ENCODE peak calls at places on chromosomes 6 and 20, in four cellular contexts. Q is IMR-90, T is H1, A is mesendoderm. M is an unnamed sample.

GRCh38 chr6:137058037-137058436 is 13.3 kb upstream of the IL20RA start:
- DNase-seq in Q (no peak), A (no peak), T (no peak), M (no peak)

GRCh38 chr6:37072526-37072925 is 67.1 kb downstream of the FGD2 start:
- DNase-seq in Q (no peak), T (no peak), A (peak; percentile 78), M (no peak)

GRCh38 chr6:4378319-4378996 is 243.1 kb upstream of the ECI2 start:
- DNase-seq in T (no peak), Q (no peak), A (no peak), M (no peak)

GRCh38 chr20:18613553-18613952 is 25.7 kb downstream of the DTD1 start:
- DNase-seq in A (no peak), T (no peak), Q (peak; percentile 29), M (no peak)

GRCh38 chr6:40903456-40903855 is 135.6 kb downstream of the UNC5CL start:
- DNase-seq in Q (no peak), T (no peak), A (no peak), M (no peak)

GRCh38 chr6:134117409-134117808 is 65.0 kb upstream of the SLC2A12 start:
- DNase-seq in Q (peak; percentile 59), T (no peak), A (no peak), M (no peak)

GRCh38 chr20:7392551-7392950 is 547.7 kb downstream of the HAO1 start:
- DNase-seq in T (no peak), A (no peak), Q (no peak), M (no peak)

GRCh38 chr6:41021832-41022231 is 17.2 kb downstream of the UNC5CL start:
- DNase-seq in T (no peak), A (no peak), Q (peak; percentile 46), M (no peak)

GRCh38 chr20:46293084-46293483 is 15.2 kb downstream of the CDH22 start:
- DNase-seq in T (no peak), Q (peak; percentile 52), A (peak; percentile 72), M (no peak)

GRCh38 chr20:15862178-15862577 is 711.1 kb downstream of the KIF16B start:
- DNase-seq in A (no peak), Q (no peak), T (no peak), M (no peak)

GRCh38 chr20:15555913-15556312 is 1017.3 kb downstream of the KIF16B start:
- DNase-seq in A (no peak), T (no peak), Q (no peak), M (no peak)

GRCh38 chr6:22362361-22362760 is 65.5 kb upstream of the PRL start:
- DNase-seq in A (no peak), Q (no peak), T (no peak), M (no peak)

GRCh38 chr20:11497543-11497942 is 420.1 kb upstream of the BTBD3 start:
- DNase-seq in T (no peak), Q (no peak), A (peak; percentile 8), M (no peak)
- H4K5ac ChIP-seq in T (no peak overlapping the region), Q (no peak overlapping the region), A (no peak overlapping the region), M (no peak overlapping the region)

DNA sequence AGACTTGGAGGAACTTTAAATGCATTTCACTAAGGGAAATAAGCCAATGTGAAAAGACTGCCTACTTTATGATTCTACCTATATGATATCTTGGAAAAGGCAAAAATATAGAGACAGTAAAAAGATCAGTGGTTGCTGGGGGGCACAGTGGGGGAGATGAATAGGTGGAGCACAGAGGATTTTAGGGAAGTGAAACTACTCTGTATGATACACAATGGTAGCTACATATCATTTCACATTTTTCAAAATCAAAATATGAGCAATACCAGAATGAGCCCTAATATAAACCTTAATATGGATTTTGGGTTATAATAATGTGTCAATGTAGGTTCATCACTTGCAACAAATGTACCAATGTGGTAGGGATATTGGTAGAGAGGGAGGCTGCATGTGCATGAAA is 161.4 kb upstream of the HTR1E start:
- DNase-seq in Q (no peak), A (no peak), T (no peak), M (no peak)
- H4K5ac ChIP-seq in Q (no peak overlapping the region), A (no peak overlapping the region), T (no peak overlapping the region), M (no peak overlapping the region)

DNA sequence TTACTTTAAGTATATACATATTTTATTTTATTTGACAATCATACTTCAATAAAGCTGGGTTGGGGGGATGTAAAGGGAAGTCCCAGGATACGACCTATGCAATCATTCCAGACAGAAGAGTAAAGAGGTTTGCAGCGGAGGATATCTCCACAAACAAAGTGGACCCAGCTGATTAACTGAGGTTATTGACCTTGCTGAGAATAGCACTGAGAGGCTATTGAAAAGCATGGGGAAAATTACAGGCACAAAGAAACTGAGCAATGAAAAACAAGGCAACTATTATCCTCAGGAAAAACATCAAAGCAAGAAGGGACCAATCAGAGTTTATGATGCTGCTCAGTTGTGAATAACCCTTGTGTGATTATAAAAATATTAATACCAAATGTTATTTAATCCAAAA is 32.6 kb downstream of the SERPINB1 start:
- DNase-seq in A (no peak), T (no peak), Q (no peak), M (no peak)
- H4K5ac ChIP-seq in A (no peak overlapping the region), T (no peak overlapping the region), Q (no peak overlapping the region), M (no peak overlapping the region)

GRCh38 chr6:93621400-93621799 is 202.0 kb upstream of the EPHA7 start:
- DNase-seq in Q (no peak), T (no peak), A (peak; percentile 8), M (no peak)
- H4K5ac ChIP-seq in Q (no peak overlapping the region), T (no peak overlapping the region), A (no peak overlapping the region), M (no peak overlapping the region)